ENCODE peak calls at places on chromosomes 16 and 17, in five cellular contexts. F is RKO, G is body of pancreas, I is GM19239, C is HEK293T. U is an unnamed sample.

GRCh38 chr17:73156887-73157870 is 7.6 kb upstream of the SSTR2 start:
- DNase-seq in F (no peak), G (no peak), I (no peak), C (no peak), U (no peak)

GRCh38 chr16:81813648-81814047 is 34.6 kb downstream of the PLCG2 start:
- DNase-seq in F (no peak), G (no peak), I (no peak), C (no peak), U (no peak)

GRCh38 chr16:30094541-30095165 is 1.4 kb downstream of the YPEL3 start:
- DNase-seq in F (no peak), G (no peak), I (no peak), C (no peak), U (no peak)

GRCh38 chr17:1736348-1737281 is 6.1 kb upstream of the SERPINF2 start:
- DNase-seq in F (no peak), G (peak), I (peak), C (no peak), U (no peak)

GRCh38 chr17:42798383-42799380 is at the start of the genes CNTD1 and COA3:
- DNase-seq in F (peak), G (peak), I (peak), C (peak), U (peak)

GRCh38 chr17:57954421-57955182 is 610 bp downstream of the CUEDC1 start:
- DNase-seq in F (peak), G (peak), I (no peak), C (peak), U (no peak)

GRCh38 chr17:43360376-43360738 is 38.4 kb upstream of the ARL4D start:
- DNase-seq in F (peak), G (peak), I (peak), C (no peak), U (peak)

GRCh38 chr17:32486091-32486700 is 597 bp upstream of the CDK5R1 start:
- DNase-seq in F (peak), G (peak), I (peak), C (peak), U (peak)

GRCh38 chr17:73261952-73262675 is 434 bp upstream of the CPSF4L start:
- DNase-seq in F (no peak), G (peak), I (no peak), C (no peak), U (no peak)

GRCh38 chr16:25066747-25067631 is 44.6 kb upstream of the LCMT1 start:
- DNase-seq in F (peak), G (peak), I (peak), C (peak), U (peak)

GRCh38 chr16:65618335-65618734 is 496.5 kb upstream of the CDH11 start:
- DNase-seq in F (no peak), G (no peak), I (no peak), C (no peak), U (no peak)

GRCh38 chr16:12262454-12263180 is 286.1 kb downstream of the SNX29 start:
- DNase-seq in F (no peak), G (peak), I (no peak), C (no peak), U (no peak)

GRCh38 chr17:28533091-28533670 is 19.2 kb downstream of the UNC119 start:
- DNase-seq in F (no peak), G (no peak), I (no peak), C (no peak), U (no peak)

GRCh38 chr17:38562903-38563302 is 42.8 kb downstream of the SRCIN1 start:
- DNase-seq in F (no peak), G (no peak), I (no peak), C (no peak), U (no peak)

GRCh38 chr17:286571-286970 is 66.0 kb downstream of the RPH3AL start:
- DNase-seq in F (no peak), G (no peak), I (no peak), C (no peak), U (no peak)